ENCODE peak calls at places on chromosome 21, in ten cellular contexts. D is HS-5; E is NCI-H524; Y is HFF-Myc; I is HTR-8/SVneo; B is stimulated activated CD4-positive, alpha-beta T cell treated with anti-CD3 and anti-CD28 coated beads, TNF-alpha, amount 100 ng/mL, for 48 hours; T is activated CD4-positive, alpha-beta T cell treated with anti-CD3 and anti-CD28 coated beads for 36 hours; Q is nephron progenitor cell; N is NCI-H1436; R is AG04450. L is an unnamed sample.
A peak's percentile ranks its signal among the peaks of the same experiment; 100 is the strongest.

GRCh38 chr21:34986561-34987533 is 62.3 kb downstream of the RUNX1 start:
- DNase-seq in D (no peak), E (no peak), Y (no peak), I (peak; percentile 23), B (peak; percentile 65), T (peak; percentile 90), Q (no peak), N (no peak), R (no peak), L (no peak)

GRCh38 chr21:38140192-38140905 is 116.4 kb upstream of the KCNJ15 start:
- DNase-seq in D (no peak), E (peak; percentile 86), Y (no peak), I (peak; percentile 23), B (no peak), T (no peak), Q (no peak), N (peak; percentile 17), R (no peak), L (no peak)

GRCh38 chr21:34870246-34870645 is 178.9 kb downstream of the RUNX1 start:
- DNase-seq in D (no peak), E (no peak), Y (no peak), I (no peak), B (no peak), T (no peak), Q (no peak), N (no peak), R (no peak), L (no peak)

GRCh38 chr21:33324311-33325221 is at the start of gene IFNAR1:
- DNase-seq in D (peak; percentile 79), E (peak; percentile 99), Y (peak; percentile 86), I (peak; percentile 89), B (peak; percentile 99), T (peak; percentile 100), Q (peak; percentile 99), N (peak; percentile 98), R (peak; percentile 96), L (peak; percentile 99)

GRCh38 chr21:35002879-35003722 is 46.0 kb downstream of the RUNX1 start:
- DNase-seq in D (no peak), E (no peak), Y (no peak), I (no peak), B (no peak), T (no peak), Q (no peak), N (no peak), R (peak; percentile 67), L (no peak)

GRCh38 chr21:35172231-35172630 is 123.1 kb upstream of the RUNX1 start:
- DNase-seq in D (no peak), E (no peak), Y (no peak), I (no peak), B (no peak), T (peak; percentile 17), Q (no peak), N (no peak), R (no peak), L (no peak)

GRCh38 chr21:32412162-32412997 is at the start of gene EVA1C:
- DNase-seq in D (no peak), E (peak; percentile 65), Y (no peak), I (no peak), B (peak; percentile 55), T (peak; percentile 80), Q (peak; percentile 57), N (peak; percentile 41), R (no peak), L (peak; percentile 49)

GRCh38 chr21:44846485-44847260 is 26.8 kb downstream of the PTTG1IP start:
- DNase-seq in D (no peak), E (no peak), Y (no peak), I (no peak), B (no peak), T (peak; percentile 72), Q (no peak), N (no peak), R (no peak), L (peak; percentile 49)

GRCh38 chr21:33300701-33301631 is 23.8 kb upstream of the IFNAR1 start:
- DNase-seq in D (no peak), E (no peak), Y (no peak), I (no peak), B (no peak), T (no peak), Q (no peak), N (no peak), R (no peak), L (no peak)

GRCh38 chr21:16193758-16194606 is 464.2 kb downstream of the USP25 start:
- DNase-seq in D (peak; percentile 68), E (no peak), Y (peak; percentile 71), I (peak; percentile 20), B (no peak), T (peak; percentile 59), Q (peak; percentile 55), N (no peak), R (peak; percentile 60), L (peak; percentile 36)

GRCh38 chr21:19109694-19110093 is 706.1 kb upstream of the TMPRSS15 start:
- DNase-seq in D (no peak), E (no peak), Y (no peak), I (no peak), B (no peak), T (no peak), Q (no peak), N (no peak), R (no peak), L (no peak)

GRCh38 chr21:39137248-39138186 is 45.7 kb downstream of the PSMG1 start:
- DNase-seq in D (no peak), E (no peak), Y (no peak), I (peak; percentile 26), B (no peak), T (peak; percentile 26), Q (peak; percentile 45), N (no peak), R (no peak), L (no peak)

GRCh38 chr21:42654179-42654912 is 925 bp downstream of the PDE9A start:
- DNase-seq in D (no peak), E (peak; percentile 94), Y (no peak), I (peak; percentile 53), B (no peak), T (peak; percentile 36), Q (peak; percentile 48), N (peak; percentile 84), R (no peak), L (no peak)

GRCh38 chr21:34612557-34612956 is 2.4 kb downstream of the RCAN1 start:
- DNase-seq in D (no peak), E (no peak), Y (no peak), I (no peak), B (no peak), T (no peak), Q (no peak), N (no peak), R (no peak), L (no peak)

GRCh38 chr21:46141767-46142580 is 13.4 kb downstream of the FTCD start:
- DNase-seq in D (no peak), E (no peak), Y (no peak), I (no peak), B (no peak), T (no peak), Q (no peak), N (no peak), R (no peak), L (no peak)

GRCh38 chr21:33825898-33826297 is 89.7 kb downstream of the ATP5PO start:
- DNase-seq in D (no peak), E (no peak), Y (no peak), I (no peak), B (no peak), T (no peak), Q (no peak), N (no peak), R (peak; percentile 24), L (peak; percentile 43)

GRCh38 chr21:45088729-45089128 is 14.3 kb downstream of the ADARB1 start:
- DNase-seq in D (no peak), E (no peak), Y (no peak), I (no peak), B (no peak), T (peak; percentile 45), Q (no peak), N (no peak), R (no peak), L (no peak)

GRCh38 chr21:39720126-39720778 is 24.7 kb upstream of the IGSF5 start:
- DNase-seq in D (no peak), E (no peak), Y (no peak), I (no peak), B (no peak), T (no peak), Q (no peak), N (no peak), R (no peak), L (no peak)

GRCh38 chr21:21714396-21714795 is 716.2 kb downstream of the NCAM2 start:
- DNase-seq in D (peak; percentile 92), E (no peak), Y (peak; percentile 30), I (no peak), B (no peak), T (no peak), Q (no peak), N (no peak), R (peak; percentile 24), L (no peak)